ENCODE peak calls at places on chromosomes 2 and 18, in eight cellular contexts. R, O, D, H, T, I, N and X are unnamed samples.

GRCh38 chr2:106104332-106105062 is 89.6 kb downstream of the UXS1 start:
- DNase-seq in N (peak; percentile 75), I (peak; percentile 66), R (peak; percentile 12), D (peak; percentile 62), T (no peak), H (peak; percentile 16), O (peak; percentile 68), X (no peak)

GRCh38 chr2:177147093-177147694 is 65.4 kb upstream of the HNRNPA3 start:
- DNase-seq in O (peak; percentile 33), T (no peak), N (peak; percentile 75), I (peak; percentile 58), D (no peak), R (no peak), H (no peak), X (no peak)

GRCh38 chr2:121694398-121695178 is 42.1 kb downstream of the NIFK start:
- DNase-seq in D (no peak), T (no peak), I (peak; percentile 69), N (peak; percentile 42), R (no peak), O (peak; percentile 50), H (no peak), X (no peak)

GRCh38 chr2:42010743-42011298 is 37.0 kb upstream of the PKDCC start:
- DNase-seq in I (peak; percentile 82), H (no peak), O (peak; percentile 59), R (no peak), N (peak; percentile 77), D (no peak), T (peak; percentile 86), X (no peak)

GRCh38 chr2:134290363-134290762 is 36.5 kb downstream of the MGAT5 start:
- DNase-seq in R (no peak), I (no peak), T (no peak), D (no peak), O (no peak), H (no peak), N (no peak), X (no peak)

GRCh38 chr2:128310094-128310716 is 8.5 kb downstream of the HS6ST1 start:
- DNase-seq in H (no peak), I (no peak), T (peak; percentile 73), N (no peak), O (no peak), D (peak; percentile 3), R (no peak), X (no peak)

GRCh38 chr2:136247204-136247990 is 129.4 kb upstream of the CXCR4 start:
- DNase-seq in O (peak; percentile 83), H (peak; percentile 56), R (no peak), I (no peak), T (no peak), D (peak; percentile 24), N (peak; percentile 36), X (no peak)

GRCh38 chr2:171837736-171838135 is 56.3 kb downstream of the SLC25A12 start:
- DNase-seq in H (no peak), I (peak; percentile 24), R (no peak), N (peak; percentile 60), O (peak; percentile 50), D (no peak), T (no peak), X (no peak)

GRCh38 chr2:25177369-25177641 is 8.9 kb upstream of the POMC start:
- DNase-seq in O (no peak), T (no peak), H (no peak), R (no peak), D (no peak), N (no peak), I (no peak), X (no peak)

GRCh38 chr18:23238152-23238531 is 102.9 kb downstream of the CABLES1 start:
- DNase-seq in N (peak; percentile 86), T (no peak), O (peak; percentile 48), H (no peak), R (no peak), I (peak; percentile 60), D (no peak), X (no peak)

GRCh38 chr2:108965540-108966299 is 23.3 kb downstream of the EDAR start:
- DNase-seq in T (no peak), R (no peak), H (no peak), O (no peak), D (peak; percentile 25), I (no peak), N (no peak), X (no peak)

GRCh38 chr2:165440367-165440766 is 29.1 kb upstream of the CSRNP3 start:
- DNase-seq in O (no peak), I (peak; percentile 4), D (no peak), T (no peak), N (peak; percentile 77), H (no peak), R (no peak), X (no peak)

GRCh38 chr2:218290316-218291261 is 1.7 kb downstream of the TMBIM1 start:
- DNase-seq in N (no peak), D (peak; percentile 45), T (no peak), I (no peak), R (no peak), H (no peak), O (no peak), X (no peak)

GRCh38 chr2:228548230-228548629 is 366.7 kb upstream of the SPHKAP start:
- DNase-seq in D (no peak), I (peak; percentile 41), T (no peak), N (peak; percentile 6), H (no peak), R (no peak), O (no peak), X (no peak)

GRCh38 chr2:1730047-1730937 is 14.0 kb downstream of the PXDN start:
- DNase-seq in H (no peak), T (peak; percentile 75), I (peak; percentile 89), N (peak; percentile 72), O (no peak), R (no peak), D (no peak), X (no peak)

GRCh38 chr2:17976871-17977746 is 98.6 kb downstream of the KCNS3 start:
- DNase-seq in R (no peak), I (peak; percentile 100), N (peak; percentile 80), D (no peak), T (no peak), O (no peak), H (no peak), X (no peak)

GRCh38 chr2:126685629-126686028 is 29.7 kb downstream of the GYPC start:
- DNase-seq in I (no peak), O (no peak), H (no peak), D (no peak), T (no peak), N (no peak), R (no peak), X (no peak)

GRCh38 chr2:64881037-64881492 is 108.1 kb upstream of the SLC1A4 start:
- DNase-seq in O (no peak), N (no peak), T (no peak), D (no peak), R (no peak), H (no peak), I (no peak), X (no peak)

GRCh38 chr2:218824004-218824403 is 7.6 kb downstream of the PRKAG3 start:
- DNase-seq in T (no peak), D (no peak), I (no peak), O (no peak), N (no peak), R (no peak), H (no peak), X (no peak)

GRCh38 chr2:218367415-218368149 is 10.9 kb downstream of the CATIP start:
- DNase-seq in N (peak; percentile 65), H (peak; percentile 60), I (peak; percentile 32), O (peak; percentile 93), D (peak; percentile 56), R (peak; percentile 54), T (peak; percentile 97), X (peak; percentile 38)